ENCODE peak calls at places on chromosomes 2 and 18, in nine cellular contexts. I is AML-193, R is ecto neural progenitor cell, P is glutamatergic neuron, D is HT1080, B is A549, S is GM10248, F is activated T-cell treated with anti-CD3 and anti-CD28 coated beads for 1 hour, U is NCI-H460. W is an unnamed sample.

GRCh38 chr2:29057006-29057405 is 17.3 kb downstream of the PCARE start:
- DNase-seq in U (no peak), S (no peak), B (no peak), D (no peak), P (no peak), I (no peak), F (no peak), R (no peak), W (no peak)

GRCh38 chr2:190528521-190529001 is 6.0 kb downstream of the NEMP2 start:
- DNase-seq in U (peak), D (no peak), R (no peak), B (no peak), S (no peak), P (no peak), F (no peak), I (peak), W (peak)

GRCh38 chr18:48777737-48778111 is 173.0 kb downstream of the SMAD7 start:
- DNase-seq in B (no peak), S (no peak), R (no peak), D (no peak), I (no peak), F (no peak), U (no peak), P (no peak), W (peak)

GRCh38 chr2:190996338-190996946 is 17.5 kb downstream of the STAT1 start:
- DNase-seq in P (peak), S (no peak), B (peak), F (no peak), D (peak), U (peak), I (peak), R (peak), W (peak)

GRCh38 chr18:8478166-8478967 is 130.9 kb upstream of the RAB12 start:
- DNase-seq in F (peak), P (peak), B (peak), R (peak), I (peak), D (peak), S (peak), U (peak), W (peak)

GRCh38 chr2:69902213-69902922 is 8.6 kb downstream of the SNRNP27 start:
- DNase-seq in B (no peak), P (no peak), F (peak), U (no peak), S (no peak), D (no peak), R (no peak), I (peak), W (no peak)

GRCh38 chr2:126971481-126972271 is 73.0 kb downstream of the TEX51 start:
- DNase-seq in S (peak), U (peak), F (peak), B (peak), I (peak), R (peak), P (peak), D (peak), W (peak)

GRCh38 chr18:61922435-61922834 is 29.6 kb upstream of the RNF152 start:
- DNase-seq in F (no peak), P (no peak), R (no peak), D (no peak), U (no peak), I (no peak), S (no peak), B (no peak), W (peak)

GRCh38 chr2:157476915-157477709 is 33.2 kb upstream of the CYTIP start:
- DNase-seq in I (no peak), D (peak), B (no peak), U (no peak), F (no peak), P (no peak), R (no peak), S (no peak), W (peak)

GRCh38 chr2:240510513-240511210 is 47.1 kb downstream of the ANKMY1 start:
- DNase-seq in P (no peak), F (no peak), I (no peak), D (no peak), S (no peak), B (no peak), U (no peak), R (no peak), W (no peak)

GRCh38 chr18:61992285-61992684 is 99.5 kb upstream of the RNF152 start:
- DNase-seq in S (no peak), D (peak), U (no peak), P (no peak), R (no peak), B (no peak), F (no peak), I (no peak), W (peak)

GRCh38 chr2:182916417-182916816 is 50.0 kb upstream of the FRZB start:
- DNase-seq in R (no peak), F (no peak), B (no peak), D (no peak), U (no peak), S (no peak), P (no peak), I (no peak), W (no peak)

GRCh38 chr2:31526946-31527345 is 53.8 kb downstream of the SRD5A2 start:
- DNase-seq in F (no peak), B (no peak), S (no peak), I (no peak), R (no peak), U (no peak), P (no peak), D (no peak), W (peak)

GRCh38 chr2:20664071-20664390 is 2.9 kb upstream of the GDF7 start:
- DNase-seq in R (no peak), D (no peak), F (no peak), B (no peak), P (no peak), U (no peak), I (no peak), S (no peak), W (no peak)

GRCh38 chr18:35110554-35111058 is 69.4 kb downstream of the MAPRE2 start:
- DNase-seq in F (no peak), I (no peak), D (no peak), P (no peak), S (no peak), B (no peak), R (no peak), U (no peak), W (no peak)

GRCh38 chr2:176525058-176525457 is 255.8 kb downstream of the MTX2 start:
- DNase-seq in F (no peak), D (no peak), S (no peak), B (no peak), P (no peak), U (no peak), R (no peak), I (no peak), W (no peak)

GRCh38 chr2:146870691-146871090 is 974.1 kb upstream of the ACVR2A start:
- DNase-seq in U (no peak), I (no peak), D (peak), S (no peak), F (no peak), P (no peak), R (no peak), B (no peak), W (peak)